ENCODE peak calls at places on chromosomes 12 and 14, in four cellular contexts. P is transverse colon, U is Peyer's patch, A is foreskin keratinocyte. D is an unnamed sample.
A peak's percentile ranks its signal among the peaks of the same experiment; 100 is the strongest.

GRCh38 chr12:101221301-101221700 is 11.3 kb upstream of the SLC5A8 start:
- DNase-seq in P (no peak), U (no peak), A (no peak), D (no peak)

GRCh38 chr14:53391631-53392030 is 238.5 kb upstream of the DDHD1 start:
- DNase-seq in P (no peak), U (no peak), A (peak; percentile 96), D (no peak)

GRCh38 chr12:113187588-113187987 is 2.1 kb downstream of the RITA1 start:
- DNase-seq in P (no peak), U (no peak), A (no peak), D (no peak)

GRCh38 chr12:107091989-107092641 is 1.2 kb downstream of the CRY1 start:
- DNase-seq in P (peak; percentile 20), U (no peak), A (peak; percentile 93), D (no peak)

GRCh38 chr14:21525571-21525970 is 575 bp downstream of the SALL2 start:
- DNase-seq in P (no peak), U (no peak), A (no peak), D (no peak)

GRCh38 chr12:12803186-12803585 is 10.0 kb upstream of the DDX47 start:
- DNase-seq in P (peak; percentile 85), U (peak; percentile 92), A (peak; percentile 97), D (no peak)

GRCh38 chr14:98984027-98984718 is 287.8 kb downstream of the BCL11B start:
- DNase-seq in P (no peak), U (no peak), A (no peak), D (no peak)

GRCh38 chr12:46554461-46554860 is 181.9 kb upstream of the SLC38A2 start:
- DNase-seq in P (no peak), U (no peak), A (no peak), D (no peak)

GRCh38 chr12:43453761-43454160 is 98.2 kb downstream of the ADAMTS20 start:
- DNase-seq in P (no peak), U (no peak), A (no peak), D (no peak)

GRCh38 chr14:88870777-88871176 is 46.3 kb downstream of the TTC8 start:
- DNase-seq in P (no peak), U (no peak), A (no peak), D (no peak)

GRCh38 chr12:104414581-104415305 is 42.0 kb upstream of the CHST11 start:
- DNase-seq in P (no peak), U (no peak), A (peak; percentile 23), D (no peak)

GRCh38 chr14:42000450-42000849 is 393.8 kb downstream of the LRFN5 start:
- DNase-seq in P (no peak), U (no peak), A (no peak), D (no peak)

GRCh38 chr12:2166696-2167095 is 113.9 kb downstream of the CACNA1C start:
- DNase-seq in P (no peak), U (no peak), A (no peak), D (no peak)

GRCh38 chr12:77925536-77926108 is 94.9 kb downstream of the NAV3 start:
- DNase-seq in P (peak; percentile 54), U (peak; percentile 65), A (peak; percentile 66), D (no peak)

GRCh38 chr14:50901361-50901760 is 29.5 kb downstream of the ABHD12B start:
- DNase-seq in P (no peak), U (no peak), A (no peak), D (no peak)

GRCh38 chr12:49332891-49333371 is 4.1 kb downstream of the C1QL4 start:
- DNase-seq in P (no peak), U (no peak), A (no peak), D (no peak)

GRCh38 chr12:24500466-24501232 is 448.3 kb downstream of the BCAT1 start:
- DNase-seq in P (no peak), U (no peak), A (no peak), D (no peak)

GRCh38 chr12:57153420-57153997 is 6.1 kb upstream of the LRP1-AS start:
- DNase-seq in P (no peak), U (no peak), A (no peak), D (no peak)

GRCh38 chr12:130764073-130764472 is 48.0 kb upstream of the RIMBP2 start:
- DNase-seq in P (no peak), U (no peak), A (no peak), D (no peak)

GRCh38 chr14:102811254-102811963 is 34.2 kb downstream of the TRAF3 start:
- DNase-seq in P (no peak), U (no peak), A (no peak), D (no peak)

GRCh38 chr12:129964826-129965457 is 61.1 kb upstream of the TMEM132D start:
- DNase-seq in P (no peak), U (no peak), A (no peak), D (no peak)

GRCh38 chr12:117494833-117495714 is 133.6 kb upstream of the NOS1 start:
- DNase-seq in P (peak; percentile 9), U (no peak), A (no peak), D (no peak)

GRCh38 chr12:1935242-1935641 is 16.8 kb upstream of the CACNA2D4 start:
- DNase-seq in P (no peak), U (no peak), A (no peak), D (no peak)

GRCh38 chr12:54041097-54041690 is 8.3 kb downstream of the HOXC5 start:
- DNase-seq in P (no peak), U (peak; percentile 26), A (no peak), D (no peak)

GRCh38 chr14:64628940-64629403 is 75.3 kb upstream of the PLEKHG3 start:
- DNase-seq in P (peak; percentile 31), U (no peak), A (peak; percentile 83), D (no peak)

GRCh38 chr12:54082402-54082892 is 28.8 kb downstream of the HOXC4 start:
- DNase-seq in P (peak; percentile 33), U (peak; percentile 71), A (no peak), D (peak; percentile 9)

GRCh38 chr12:71840226-71840847 is 778 bp downstream of the TBC1D15 start:
- DNase-seq in P (no peak), U (no peak), A (peak; percentile 63), D (no peak)

GRCh38 chr14:34301107-34301734 is 160.8 kb downstream of the SPTSSA start:
- DNase-seq in P (no peak), U (no peak), A (peak; percentile 14), D (no peak)

GRCh38 chr12:68612675-68613074 is 2.0 kb downstream of the RAP1B start:
- DNase-seq in P (no peak), U (no peak), A (no peak), D (no peak)

GRCh38 chr12:29754235-29755189 is 29.2 kb downstream of the TMTC1 start:
- DNase-seq in P (no peak), U (no peak), A (no peak), D (no peak)

GRCh38 chr12:2574536-2574935 is 220.2 kb upstream of the FKBP4 start:
- DNase-seq in P (no peak), U (peak; percentile 28), A (no peak), D (no peak)

GRCh38 chr14:93128785-93129459 is 13.2 kb upstream of the ITPK1 start:
- DNase-seq in P (no peak), U (no peak), A (no peak), D (no peak)

GRCh38 chr14:39005044-39005736 is 97.8 kb downstream of the SEC23A start:
- DNase-seq in P (peak; percentile 13), U (no peak), A (no peak), D (no peak)

D was measured in effector CD8-positive, alpha-beta T cell.